ENCODE peak calls at places on chromosome 2, in nine cellular contexts. V, F, R, D, M, X, A, Y and Z are unnamed samples.
A peak's percentile ranks its signal among the peaks of the same experiment; 100 is the strongest.

GRCh38 chr2:95046371-95047112 is 21.0 kb downstream of the MAL start:
- DNase-seq in V (no peak), F (no peak), R (no peak), D (no peak), M (no peak), X (no peak), A (no peak), Y (no peak), Z (no peak)

GRCh38 chr2:27903649-27904544 is 13.4 kb downstream of the BABAM2 start:
- DNase-seq in V (no peak), F (no peak), R (no peak), D (peak; percentile 39), M (no peak), X (no peak), A (peak; percentile 83), Y (no peak), Z (no peak)

GRCh38 chr2:45055261-45055660 is 46.0 kb upstream of the SIX2 start:
- DNase-seq in V (peak; percentile 29), F (no peak), R (no peak), D (no peak), M (no peak), X (no peak), A (no peak), Y (no peak), Z (no peak)

GRCh38 chr2:147356157-147356556 is 488.7 kb upstream of the ACVR2A start:
- DNase-seq in V (no peak), F (no peak), R (no peak), D (no peak), M (no peak), X (no peak), A (no peak), Y (no peak), Z (no peak)

GRCh38 chr2:69188174-69188900 is 175.4 kb downstream of the ANTXR1 start:
- DNase-seq in V (no peak), F (no peak), R (no peak), D (no peak), M (no peak), X (no peak), A (no peak), Y (no peak), Z (no peak)

GRCh38 chr2:128447538-128447885 is 128.8 kb upstream of the HS6ST1 start:
- DNase-seq in V (no peak), F (no peak), R (no peak), D (no peak), M (no peak), X (no peak), A (no peak), Y (no peak), Z (no peak)

GRCh38 chr2:7242189-7242867 is 325.1 kb downstream of the RNF144A start:
- DNase-seq in V (no peak), F (no peak), R (no peak), D (no peak), M (no peak), X (no peak), A (no peak), Y (no peak), Z (no peak)

GRCh38 chr2:25141120-25141519 is 27.3 kb downstream of the POMC start:
- DNase-seq in V (no peak), F (no peak), R (no peak), D (no peak), M (no peak), X (no peak), A (no peak), Y (no peak), Z (no peak)

GRCh38 chr2:40130251-40130994 is 321.5 kb downstream of the SLC8A1 start:
- DNase-seq in V (no peak), F (no peak), R (no peak), D (peak; percentile 23), M (peak; percentile 30), X (no peak), A (peak; percentile 48), Y (no peak), Z (no peak)

GRCh38 chr2:85995648-85996529 is 107.1 kb upstream of the ST3GAL5 start:
- DNase-seq in V (no peak), F (no peak), R (no peak), D (no peak), M (no peak), X (no peak), A (no peak), Y (no peak), Z (no peak)

GRCh38 chr2:159265171-159265576 is 21.3 kb downstream of the WDSUB1 start:
- DNase-seq in V (no peak), F (no peak), R (no peak), D (no peak), M (no peak), X (no peak), A (peak; percentile 51), Y (no peak), Z (no peak)

GRCh38 chr2:109379507-109379906 is 234.3 kb downstream of the SEPTIN10 start:
- DNase-seq in V (no peak), F (peak; percentile 3), R (no peak), D (no peak), M (no peak), X (no peak), A (no peak), Y (no peak), Z (no peak)

GRCh38 chr2:230443540-230443939 is 27.5 kb downstream of the SP100 start:
- DNase-seq in V (no peak), F (no peak), R (no peak), D (peak; percentile 61), M (no peak), X (no peak), A (peak; percentile 34), Y (no peak), Z (no peak)

GRCh38 chr2:230447455-230448451 is 31.8 kb downstream of the SP100 start:
- DNase-seq in V (no peak), F (no peak), R (no peak), D (no peak), M (no peak), X (no peak), A (no peak), Y (no peak), Z (no peak)

GRCh38 chr2:230449901-230450467 is 34.0 kb downstream of the SP100 start:
- DNase-seq in V (no peak), F (no peak), R (no peak), D (no peak), M (no peak), X (no peak), A (no peak), Y (no peak), Z (no peak)

GRCh38 chr2:230444832-230445231 is 28.8 kb downstream of the SP100 start:
- DNase-seq in V (no peak), F (no peak), R (no peak), D (no peak), M (no peak), X (no peak), A (no peak), Y (no peak), Z (no peak)

GRCh38 chr2:230447036-230447435 is 31.0 kb downstream of the SP100 start:
- DNase-seq in V (no peak), F (no peak), R (no peak), D (no peak), M (no peak), X (no peak), A (no peak), Y (no peak), Z (no peak)
- TF ChIP-seq CTCF in V (no peak), F (no peak), R (no peak), D (no peak), M (no peak), X (no peak), A (no peak), Y (no peak), Z (no peak)

GRCh38 chr2:125364181-125364806 is 1291.7 kb upstream of the GYPC start:
- DNase-seq in V (no peak), F (no peak), R (no peak), D (no peak), M (no peak), X (no peak), A (no peak), Y (no peak), Z (no peak)
- TF ChIP-seq CTCF in V (no peak), F (no peak), R (peak; percentile 42), D (no peak), M (no peak), X (no peak), A (no peak), Y (no peak), Z (no peak)

DNA sequence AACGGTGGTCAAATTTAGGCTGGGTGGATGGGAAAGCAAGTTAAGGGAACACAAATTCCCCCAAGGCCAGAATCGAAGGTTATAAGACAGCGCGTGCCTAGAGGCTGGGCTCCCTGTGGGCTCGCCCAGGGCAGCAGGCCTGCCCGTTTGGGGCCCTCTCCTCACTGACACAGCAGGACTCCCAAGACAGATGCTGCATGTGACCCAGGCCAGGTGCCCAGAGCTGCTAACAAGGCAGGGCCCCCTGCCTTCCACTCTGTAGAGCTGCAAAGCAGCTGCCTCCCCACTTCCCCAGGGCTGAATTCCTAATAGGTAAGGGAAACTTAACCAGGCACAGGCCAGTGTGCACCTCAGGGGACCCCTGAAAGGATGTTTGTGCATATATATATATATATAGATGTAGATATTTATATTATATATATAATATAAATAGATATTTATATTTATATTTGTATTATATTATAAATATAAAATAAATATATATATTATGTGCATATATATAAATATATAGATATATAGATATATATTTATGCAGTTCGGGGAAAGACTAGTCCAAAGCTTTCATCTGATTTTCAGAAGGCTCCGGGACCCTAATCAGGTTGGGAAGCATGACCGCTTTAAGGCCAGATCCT is 43.7 kb downstream of the TMEM37 start:
- DNase-seq in V (no peak), F (no peak), R (no peak), D (no peak), M (no peak), X (no peak), A (no peak), Y (no peak), Z (no peak)
- TF ChIP-seq CTCF in V (no peak), F (no peak), R (no peak), D (no peak), M (no peak), X (no peak), A (no peak), Y (no peak), Z (no peak)

DNA sequence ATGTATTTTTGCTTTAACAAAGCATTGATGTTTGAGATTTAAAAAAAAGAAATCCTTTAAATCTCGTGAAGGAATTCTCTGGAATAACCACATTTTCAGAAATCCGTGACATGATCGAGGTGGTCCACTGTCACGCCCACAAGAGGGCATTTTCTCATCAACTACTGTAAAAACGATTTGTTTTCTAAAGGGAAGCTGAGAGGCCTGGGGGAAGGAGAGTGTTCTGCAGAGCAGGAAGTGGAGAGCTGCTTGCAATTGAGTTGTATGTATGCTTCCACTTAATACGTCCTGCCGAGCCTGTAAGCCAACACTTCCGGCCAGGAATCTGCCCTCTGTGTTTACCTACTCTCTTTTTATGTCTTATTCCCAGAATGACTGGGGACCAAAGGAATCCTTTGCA is 19.4 kb downstream of the KLHL29 start:
- DNase-seq in V (no peak), F (no peak), R (no peak), D (peak; percentile 73), M (peak; percentile 84), X (no peak), A (peak; percentile 77), Y (no peak), Z (no peak)
- TF ChIP-seq CTCF in V (no peak), F (peak; percentile 46), R (peak; percentile 43), D (peak; percentile 39), M (peak; percentile 55), X (no peak), A (peak; percentile 41), Y (peak; percentile 25), Z (peak; percentile 27)

GRCh38 chr2:172339431-172340010 is 87.9 kb upstream of the ITGA6 start:
- DNase-seq in V (peak; percentile 57), F (no peak), R (no peak), D (no peak), M (peak; percentile 71), X (no peak), A (no peak), Y (no peak), Z (no peak)
- TF ChIP-seq CTCF in V (no peak), F (no peak), R (no peak), D (no peak), M (peak; percentile 7), X (no peak), A (peak; percentile 21), Y (no peak), Z (no peak)